ENCODE peak calls at places on chromosomes 7 and 10, in four cellular contexts. One of them, this sample, is unnamed.

GRCh38 chr7:128880791-128881457 is 18.3 kb downstream of the ATP6V1F start:
- DNase-seq in activated effector memory CD4-positive, alpha-beta T cell treated with anti-CD3 and anti-CD28 coated beads, Interleukin-2, amount 50 U/mL, for 16 hours: no peak
- DNase-seq in foreskin keratinocyte: no peak
- DNase-seq in astrocyte of the spinal cord: no peak
- DNase-seq in this sample: peak

GRCh38 chr10:33509231-33509871 is 174.9 kb upstream of the NRP1 start:
- DNase-seq in activated effector memory CD4-positive, alpha-beta T cell treated with anti-CD3 and anti-CD28 coated beads, Interleukin-2, amount 50 U/mL, for 16 hours: no peak
- DNase-seq in foreskin keratinocyte: peak
- DNase-seq in astrocyte of the spinal cord: peak
- DNase-seq in this sample: no peak

GRCh38 chr10:43679509-43679908 is 30.8 kb upstream of the ZNF32 start:
- DNase-seq in activated effector memory CD4-positive, alpha-beta T cell treated with anti-CD3 and anti-CD28 coated beads, Interleukin-2, amount 50 U/mL, for 16 hours: no peak
- DNase-seq in foreskin keratinocyte: no peak
- DNase-seq in astrocyte of the spinal cord: no peak
- DNase-seq in this sample: peak

GRCh38 chr10:50394832-50395231 is 143.5 kb upstream of the ASAH2 start:
- DNase-seq in activated effector memory CD4-positive, alpha-beta T cell treated with anti-CD3 and anti-CD28 coated beads, Interleukin-2, amount 50 U/mL, for 16 hours: no peak
- DNase-seq in foreskin keratinocyte: no peak
- DNase-seq in astrocyte of the spinal cord: no peak
- DNase-seq in this sample: no peak

GRCh38 chr10:103373544-103373943 is 5.8 kb downstream of the TAF5 start:
- DNase-seq in activated effector memory CD4-positive, alpha-beta T cell treated with anti-CD3 and anti-CD28 coated beads, Interleukin-2, amount 50 U/mL, for 16 hours: no peak
- DNase-seq in foreskin keratinocyte: no peak
- DNase-seq in astrocyte of the spinal cord: no peak
- DNase-seq in this sample: no peak

GRCh38 chr7:151157645-151158329 is 9.7 kb downstream of the GBX1 start:
- DNase-seq in activated effector memory CD4-positive, alpha-beta T cell treated with anti-CD3 and anti-CD28 coated beads, Interleukin-2, amount 50 U/mL, for 16 hours: no peak
- DNase-seq in foreskin keratinocyte: no peak
- DNase-seq in astrocyte of the spinal cord: no peak
- DNase-seq in this sample: no peak

GRCh38 chr10:77637474-77637985 is at the start of gene KCNMA1:
- DNase-seq in activated effector memory CD4-positive, alpha-beta T cell treated with anti-CD3 and anti-CD28 coated beads, Interleukin-2, amount 50 U/mL, for 16 hours: no peak
- DNase-seq in foreskin keratinocyte: no peak
- DNase-seq in astrocyte of the spinal cord: peak
- DNase-seq in this sample: peak

GRCh38 chr7:5452937-5453540 is 29.4 kb upstream of the TNRC18 start:
- DNase-seq in activated effector memory CD4-positive, alpha-beta T cell treated with anti-CD3 and anti-CD28 coated beads, Interleukin-2, amount 50 U/mL, for 16 hours: no peak
- DNase-seq in foreskin keratinocyte: no peak
- DNase-seq in astrocyte of the spinal cord: peak
- DNase-seq in this sample: no peak

GRCh38 chr7:151306860-151307259 is 34.8 kb upstream of the NUB1 start:
- DNase-seq in activated effector memory CD4-positive, alpha-beta T cell treated with anti-CD3 and anti-CD28 coated beads, Interleukin-2, amount 50 U/mL, for 16 hours: no peak
- DNase-seq in foreskin keratinocyte: no peak
- DNase-seq in astrocyte of the spinal cord: no peak
- DNase-seq in this sample: no peak

GRCh38 chr7:149642579-149642978 is 130.8 kb downstream of the ZNF467 start:
- DNase-seq in activated effector memory CD4-positive, alpha-beta T cell treated with anti-CD3 and anti-CD28 coated beads, Interleukin-2, amount 50 U/mL, for 16 hours: no peak
- DNase-seq in foreskin keratinocyte: no peak
- DNase-seq in astrocyte of the spinal cord: no peak
- DNase-seq in this sample: no peak

GRCh38 chr7:80369321-80369720 is 142.5 kb downstream of the GNAT3 start:
- DNase-seq in activated effector memory CD4-positive, alpha-beta T cell treated with anti-CD3 and anti-CD28 coated beads, Interleukin-2, amount 50 U/mL, for 16 hours: no peak
- DNase-seq in foreskin keratinocyte: no peak
- DNase-seq in astrocyte of the spinal cord: no peak
- DNase-seq in this sample: no peak

GRCh38 chr7:12110425-12110824 is 100.7 kb upstream of the TMEM106B start:
- DNase-seq in activated effector memory CD4-positive, alpha-beta T cell treated with anti-CD3 and anti-CD28 coated beads, Interleukin-2, amount 50 U/mL, for 16 hours: no peak
- DNase-seq in foreskin keratinocyte: no peak
- DNase-seq in astrocyte of the spinal cord: no peak
- DNase-seq in this sample: no peak

GRCh38 chr7:42014625-42015412 is 222.2 kb downstream of the GLI3 start:
- DNase-seq in activated effector memory CD4-positive, alpha-beta T cell treated with anti-CD3 and anti-CD28 coated beads, Interleukin-2, amount 50 U/mL, for 16 hours: peak
- DNase-seq in foreskin keratinocyte: peak
- DNase-seq in astrocyte of the spinal cord: peak
- DNase-seq in this sample: no peak

GRCh38 chr10:108970016-108970415 is 953.3 kb downstream of the XPNPEP1 start:
- DNase-seq in activated effector memory CD4-positive, alpha-beta T cell treated with anti-CD3 and anti-CD28 coated beads, Interleukin-2, amount 50 U/mL, for 16 hours: no peak
- DNase-seq in foreskin keratinocyte: no peak
- DNase-seq in astrocyte of the spinal cord: peak
- DNase-seq in this sample: no peak

GRCh38 chr10:72334832-72335393 is 19.8 kb downstream of the DNAJB12 start:
- DNase-seq in activated effector memory CD4-positive, alpha-beta T cell treated with anti-CD3 and anti-CD28 coated beads, Interleukin-2, amount 50 U/mL, for 16 hours: peak
- DNase-seq in foreskin keratinocyte: peak
- DNase-seq in astrocyte of the spinal cord: peak
- DNase-seq in this sample: peak

GRCh38 chr7:72444023-72444776 is 32.1 kb upstream of the CALN1 start:
- DNase-seq in activated effector memory CD4-positive, alpha-beta T cell treated with anti-CD3 and anti-CD28 coated beads, Interleukin-2, amount 50 U/mL, for 16 hours: no peak
- DNase-seq in foreskin keratinocyte: no peak
- DNase-seq in astrocyte of the spinal cord: no peak
- DNase-seq in this sample: no peak

GRCh38 chr7:64180989-64181388 is 26.0 kb upstream of the ZNF735 start:
- DNase-seq in activated effector memory CD4-positive, alpha-beta T cell treated with anti-CD3 and anti-CD28 coated beads, Interleukin-2, amount 50 U/mL, for 16 hours: no peak
- DNase-seq in foreskin keratinocyte: peak
- DNase-seq in astrocyte of the spinal cord: no peak
- DNase-seq in this sample: no peak

GRCh38 chr10:86876748-86877147 is 80.7 kb downstream of the MMRN2 start:
- DNase-seq in activated effector memory CD4-positive, alpha-beta T cell treated with anti-CD3 and anti-CD28 coated beads, Interleukin-2, amount 50 U/mL, for 16 hours: no peak
- DNase-seq in foreskin keratinocyte: peak
- DNase-seq in astrocyte of the spinal cord: no peak
- DNase-seq in this sample: no peak

GRCh38 chr10:80357000-80357803 is 621 bp downstream of the DYDC2 start:
- DNase-seq in activated effector memory CD4-positive, alpha-beta T cell treated with anti-CD3 and anti-CD28 coated beads, Interleukin-2, amount 50 U/mL, for 16 hours: no peak
- DNase-seq in foreskin keratinocyte: peak
- DNase-seq in astrocyte of the spinal cord: no peak
- DNase-seq in this sample: no peak

GRCh38 chr10:29883231-29883630 is 176.2 kb downstream of the JCAD start:
- DNase-seq in activated effector memory CD4-positive, alpha-beta T cell treated with anti-CD3 and anti-CD28 coated beads, Interleukin-2, amount 50 U/mL, for 16 hours: no peak
- DNase-seq in foreskin keratinocyte: no peak
- DNase-seq in astrocyte of the spinal cord: no peak
- DNase-seq in this sample: no peak

GRCh38 chr7:114789161-114789560 is 132.7 kb upstream of the MDFIC start:
- DNase-seq in activated effector memory CD4-positive, alpha-beta T cell treated with anti-CD3 and anti-CD28 coated beads, Interleukin-2, amount 50 U/mL, for 16 hours: no peak
- DNase-seq in foreskin keratinocyte: no peak
- DNase-seq in astrocyte of the spinal cord: peak
- DNase-seq in this sample: no peak

GRCh38 chr7:104552102-104552501 is 223.7 kb downstream of the LHFPL3 start:
- DNase-seq in activated effector memory CD4-positive, alpha-beta T cell treated with anti-CD3 and anti-CD28 coated beads, Interleukin-2, amount 50 U/mL, for 16 hours: no peak
- DNase-seq in foreskin keratinocyte: peak
- DNase-seq in astrocyte of the spinal cord: peak
- DNase-seq in this sample: no peak

GRCh38 chr7:144819566-144819965 is 16.3 kb downstream of the TPK1 start:
- DNase-seq in activated effector memory CD4-positive, alpha-beta T cell treated with anti-CD3 and anti-CD28 coated beads, Interleukin-2, amount 50 U/mL, for 16 hours: no peak
- DNase-seq in foreskin keratinocyte: peak
- DNase-seq in astrocyte of the spinal cord: no peak
- DNase-seq in this sample: no peak

GRCh38 chr7:44891791-44892190 is 6.5 kb upstream of the PURB start:
- DNase-seq in activated effector memory CD4-positive, alpha-beta T cell treated with anti-CD3 and anti-CD28 coated beads, Interleukin-2, amount 50 U/mL, for 16 hours: no peak
- DNase-seq in foreskin keratinocyte: no peak
- DNase-seq in astrocyte of the spinal cord: no peak
- DNase-seq in this sample: no peak

GRCh38 chr10:35925511-35925910 is 283.4 kb upstream of the FZD8 start:
- DNase-seq in activated effector memory CD4-positive, alpha-beta T cell treated with anti-CD3 and anti-CD28 coated beads, Interleukin-2, amount 50 U/mL, for 16 hours: no peak
- DNase-seq in foreskin keratinocyte: no peak
- DNase-seq in astrocyte of the spinal cord: no peak
- DNase-seq in this sample: no peak

GRCh38 chr10:97229322-97229721 is 43.6 kb upstream of the SLIT1 start:
- DNase-seq in activated effector memory CD4-positive, alpha-beta T cell treated with anti-CD3 and anti-CD28 coated beads, Interleukin-2, amount 50 U/mL, for 16 hours: no peak
- DNase-seq in foreskin keratinocyte: peak
- DNase-seq in astrocyte of the spinal cord: no peak
- DNase-seq in this sample: no peak

This sample was measured in upper lobe of right lung.